ENCODE peak calls at places on chromosomes 13 and 19, in five cellular contexts. I, H, X, K and V are unnamed samples.

GRCh38 chr19:9910625-9911024 is 25.7 kb downstream of the OLFM2 start:
- DNase-seq in I (no peak), H (no peak), X (no peak), K (no peak), V (no peak)

GRCh38 chr13:113041293-113041690 is 64.3 kb upstream of the F7 start:
- DNase-seq in I (no peak), H (no peak), X (no peak), K (no peak), V (no peak)

GRCh38 chr19:768424-768823 is 17.5 kb downstream of the MISP start:
- DNase-seq in I (peak), H (peak), X (no peak), K (no peak), V (peak)

GRCh38 chr19:12983561-12984142 is 11.6 kb upstream of the NFIX start:
- DNase-seq in I (no peak), H (peak), X (no peak), K (peak), V (no peak)

GRCh38 chr19:49981603-49982593 is 20.9 kb upstream of the SIGLEC11 start:
- DNase-seq in I (no peak), H (no peak), X (no peak), K (no peak), V (no peak)

GRCh38 chr19:8638078-8638619 is 7.7 kb downstream of the NFILZ start:
- DNase-seq in I (no peak), H (no peak), X (no peak), K (peak), V (no peak)

GRCh38 chr13:95626768-95627167 is 17.7 kb downstream of the DZIP1 start:
- DNase-seq in I (no peak), H (no peak), X (no peak), K (no peak), V (no peak)

GRCh38 chr13:111211789-111212516 is 96.8 kb downstream of the ARHGEF7 start:
- DNase-seq in I (no peak), H (no peak), X (no peak), K (no peak), V (no peak)

GRCh38 chr13:94617389-94618000 is 15.8 kb downstream of the GPR180 start:
- DNase-seq in I (no peak), H (no peak), X (no peak), K (peak), V (no peak)

GRCh38 chr13:79997244-79997643 is 343.7 kb downstream of the SPRY2 start:
- DNase-seq in I (no peak), H (no peak), X (no peak), K (no peak), V (no peak)

GRCh38 chr13:73984949-73985691 is 149.1 kb downstream of the KLF12 start:
- DNase-seq in I (no peak), H (no peak), X (no peak), K (no peak), V (no peak)

GRCh38 chr13:43864921-43865320 is 14.6 kb downstream of the CCDC122 start:
- DNase-seq in I (no peak), H (no peak), X (no peak), K (no peak), V (no peak)

GRCh38 chr19:18488838-18489626 is 32.8 kb downstream of the ELL start:
- DNase-seq in I (no peak), H (no peak), X (no peak), K (no peak), V (no peak)

GRCh38 chr13:45333973-45334922 is 6.7 kb downstream of the TPT1 start:
- DNase-seq in I (no peak), H (no peak), X (no peak), K (peak), V (no peak)

GRCh38 chr13:76717092-76717491 is 169.1 kb downstream of the KCTD12 start:
- DNase-seq in I (no peak), H (no peak), X (no peak), K (no peak), V (no peak)

GRCh38 chr13:29922281-29922821 is 71.9 kb upstream of the UBL3 start:
- DNase-seq in I (no peak), H (no peak), X (no peak), K (peak), V (no peak)

GRCh38 chr13:38804536-38804935 is 117.7 kb downstream of the FREM2 start:
- DNase-seq in I (no peak), H (no peak), X (no peak), K (no peak), V (peak)

GRCh38 chr13:98821372-98822237 is 69.1 kb upstream of the SLC15A1 start:
- DNase-seq in I (no peak), H (no peak), X (no peak), K (no peak), V (no peak)

GRCh38 chr19:8017808-8018207 is 12.4 kb upstream of the ELAVL1 start:
- DNase-seq in I (no peak), H (no peak), X (no peak), K (peak), V (no peak)

GRCh38 chr13:34462843-34463242 is 479.2 kb upstream of the NBEA start:
- DNase-seq in I (no peak), H (no peak), X (no peak), K (no peak), V (peak)

GRCh38 chr13:45049478-45049877 is 60.1 kb downstream of the GPALPP1 start:
- DNase-seq in I (no peak), H (no peak), X (no peak), K (no peak), V (no peak)

GRCh38 chr13:98823442-98823841 is 71.0 kb upstream of the SLC15A1 start:
- DNase-seq in I (no peak), H (no peak), X (no peak), K (no peak), V (no peak)

GRCh38 chr19:44608391-44608821 is 5.0 kb upstream of the IGSF23 start:
- DNase-seq in I (peak), H (no peak), X (no peak), K (no peak), V (no peak)

GRCh38 chr13:99894835-99895427 is 76.6 kb downstream of the ZIC5 start:
- DNase-seq in I (no peak), H (no peak), X (no peak), K (no peak), V (no peak)

GRCh38 chr19:15098505-15098904 is 8.7 kb upstream of the SYDE1 start:
- DNase-seq in I (no peak), H (no peak), X (no peak), K (no peak), V (no peak)

GRCh38 chr13:86882835-86883234 is 788.3 kb upstream of the SLITRK5 start:
- DNase-seq in I (no peak), H (no peak), X (no peak), K (peak), V (no peak)

GRCh38 chr13:113657851-113658741 is at the start of gene ATP4B:
- DNase-seq in I (no peak), H (no peak), X (no peak), K (no peak), V (no peak)

GRCh38 chr13:32988588-32989256 is 27.5 kb upstream of the KL start:
- DNase-seq in I (no peak), H (no peak), X (no peak), K (no peak), V (no peak)

GRCh38 chr13:32987462-32987861 is 28.8 kb upstream of the KL start:
- DNase-seq in I (no peak), H (no peak), X (no peak), K (no peak), V (no peak)

GRCh38 chr13:32986552-32986951 is 29.7 kb upstream of the KL start:
- DNase-seq in I (no peak), H (no peak), X (no peak), K (no peak), V (no peak)

GRCh38 chr13:32983058-32983457 is 33.2 kb upstream of the KL start:
- DNase-seq in I (no peak), H (no peak), X (no peak), K (no peak), V (no peak)

DNA sequence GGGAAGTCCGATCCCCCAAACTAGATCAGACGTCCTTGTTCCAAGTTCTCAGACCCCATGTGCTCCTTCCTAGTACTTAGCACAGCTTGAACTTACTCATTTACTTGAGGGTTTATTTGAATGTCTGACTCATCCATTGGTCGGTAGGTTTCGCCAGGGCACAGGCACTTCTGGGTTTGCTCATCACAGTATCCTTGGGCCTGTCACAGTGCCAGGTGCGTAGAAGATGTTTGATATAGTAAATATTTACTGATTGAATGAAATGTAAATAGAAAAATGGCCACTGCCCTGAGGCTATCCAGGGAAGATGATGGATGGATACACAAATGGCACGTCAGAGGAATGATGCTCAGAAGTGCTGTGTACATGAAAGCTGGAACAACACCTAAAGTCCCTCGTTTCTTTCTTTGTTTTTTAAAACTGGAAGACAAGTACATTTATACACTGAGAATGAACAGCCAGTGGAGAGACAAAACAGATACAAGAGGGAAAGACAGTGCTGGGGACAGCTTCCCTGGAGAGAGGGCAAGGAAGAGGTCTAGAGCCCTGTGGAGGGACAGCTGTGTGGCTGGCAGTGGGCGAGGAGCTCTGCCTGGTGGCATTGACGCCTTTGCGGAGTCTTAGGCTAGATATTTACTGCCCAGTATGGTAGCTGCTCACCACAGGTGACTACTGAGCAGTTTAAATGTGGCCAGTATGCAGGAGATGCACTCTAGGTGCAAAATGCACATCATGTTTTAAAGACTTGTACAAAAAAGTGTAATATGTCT is 31.2 kb upstream of the KL start:
- DNase-seq in I (no peak), H (peak), X (no peak), K (no peak), V (no peak)
- H3K4me3 ChIP-seq in I (no peak), H (no peak), X (no peak), K (no peak), V (no peak)

DNA sequence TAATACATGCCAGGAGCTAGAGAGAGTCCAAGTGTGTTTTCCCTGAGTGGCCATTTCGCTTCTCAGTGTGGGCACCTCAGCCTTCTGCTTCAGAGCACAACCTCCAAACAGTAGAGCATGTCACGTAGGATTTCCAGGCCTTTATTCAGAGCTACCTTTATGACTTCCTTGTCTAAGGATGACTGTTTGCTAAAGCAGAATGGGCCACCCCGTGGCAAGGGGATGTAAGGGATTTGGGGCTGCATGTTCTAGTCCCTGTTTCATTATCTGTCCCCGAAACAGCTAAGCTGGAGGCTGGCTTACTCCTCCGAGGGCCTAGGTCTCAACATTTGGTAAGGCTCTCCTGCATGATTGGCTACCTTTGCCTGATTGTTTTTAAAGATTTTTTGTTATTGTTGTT is 6.0 kb downstream of the RNASEH2B start:
- DNase-seq in I (no peak), H (no peak), X (no peak), K (peak), V (no peak)
- TF ChIP-seq CTCF in I (no peak), H (no peak), X (no peak), K (peak), V (no peak)

DNA sequence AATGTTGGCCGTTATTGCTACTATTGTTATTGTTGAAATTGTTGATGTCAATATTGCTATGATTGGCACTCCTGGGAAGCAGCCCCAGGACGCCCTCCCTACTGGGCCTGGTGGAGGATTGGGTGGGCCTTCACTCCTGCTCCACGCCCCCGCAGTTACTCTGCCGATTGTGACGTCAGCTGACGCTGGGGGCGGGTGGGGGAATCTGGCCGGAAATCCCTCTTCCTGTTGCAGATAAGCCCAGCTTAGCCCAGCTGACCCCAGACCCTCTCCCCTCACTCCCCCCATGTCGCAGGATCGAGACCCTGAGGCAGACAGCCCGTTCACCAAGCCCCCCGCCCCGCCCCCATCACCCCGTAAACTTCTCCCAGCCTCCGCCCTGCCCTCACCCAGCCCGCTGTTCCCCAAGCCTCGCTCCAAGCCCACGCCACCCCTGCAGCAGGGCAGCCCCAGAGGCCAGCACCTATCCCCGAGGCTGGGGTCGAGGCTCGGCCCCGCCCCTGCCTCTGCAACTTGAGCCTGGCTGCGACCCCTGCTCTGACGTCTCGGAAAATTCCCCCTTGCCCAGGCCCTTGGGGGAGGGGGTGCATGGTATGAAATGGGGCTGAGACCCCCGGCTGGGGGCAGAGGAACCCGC is at the start of gene ETV2:
- DNase-seq in I (no peak), H (no peak), X (no peak), K (peak), V (no peak)
- H3K4me3 ChIP-seq in I (no peak), H (no peak), X (no peak), K (no peak), V (no peak)

GRCh38 chr19:55340784-55341147 is 1.1 kb downstream of the KMT5C start:
- DNase-seq in I (no peak), H (no peak), X (no peak), K (peak), V (no peak)
- TF ChIP-seq CTCF in I (peak), H (peak), X (no peak), K (peak), V (peak)

DNA sequence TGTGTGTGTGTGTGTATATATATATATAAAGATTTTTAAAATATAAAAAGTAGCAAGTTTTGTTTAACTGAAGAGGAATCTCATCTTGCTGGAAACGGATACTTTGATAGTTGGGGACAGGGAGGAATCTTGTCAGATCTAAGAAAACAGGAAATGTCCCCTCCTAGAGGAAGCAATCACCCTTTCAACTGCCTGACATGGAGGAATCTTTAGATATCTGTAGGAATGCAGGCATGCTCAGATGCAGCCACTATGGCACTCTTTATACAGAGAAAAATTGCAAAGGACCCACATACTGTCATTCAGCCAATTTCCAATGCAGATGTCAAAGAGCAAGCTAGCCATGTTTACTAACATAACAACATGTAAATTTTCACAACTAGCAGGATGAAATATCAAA is 38.8 kb downstream of the ZNF611 start:
- DNase-seq in I (no peak), H (no peak), X (no peak), K (no peak), V (no peak)
- H3K4me3 ChIP-seq in I (no peak), H (no peak), X (no peak), K (no peak), V (no peak)

DNA sequence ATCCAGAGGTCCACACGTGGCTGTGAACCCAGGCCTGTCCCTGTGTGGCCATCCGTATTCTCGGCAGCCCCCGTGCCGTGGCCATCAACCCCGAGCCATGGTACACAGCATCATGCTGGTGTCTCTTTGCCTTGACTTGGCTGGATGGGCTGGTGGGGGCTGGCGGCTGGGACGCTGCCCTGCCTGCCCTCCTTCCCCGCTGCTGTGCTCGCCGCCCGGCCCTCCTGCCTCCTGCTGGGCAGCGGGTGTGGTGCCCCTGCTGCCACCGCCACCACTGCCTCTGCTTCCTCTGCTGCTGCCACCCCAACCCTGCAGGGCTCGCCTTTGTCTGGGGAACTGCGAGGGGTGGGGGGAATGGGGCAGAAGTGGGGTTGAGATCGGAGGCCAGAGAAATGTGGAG is 19.7 kb upstream of the EHD2 start:
- DNase-seq in I (no peak), H (no peak), X (no peak), K (no peak), V (no peak)
- TF ChIP-seq CTCF in I (no peak), H (no peak), X (no peak), K (no peak), V (peak)

GRCh38 chr19:46946090-46946489 is 73.5 kb upstream of the NPAS1 start:
- DNase-seq in I (no peak), H (no peak), X (no peak), K (no peak), V (no peak)

GRCh38 chr19:46946611-46947238 is 72.9 kb upstream of the NPAS1 start:
- DNase-seq in I (no peak), H (no peak), X (no peak), K (no peak), V (no peak)

GRCh38 chr19:46944123-46944718 is 75.4 kb upstream of the NPAS1 start:
- DNase-seq in I (no peak), H (no peak), X (no peak), K (no peak), V (no peak)

GRCh38 chr19:46945668-46946067 is 74.0 kb upstream of the NPAS1 start:
- DNase-seq in I (no peak), H (no peak), X (no peak), K (no peak), V (no peak)

GRCh38 chr19:46944918-46945628 is 74.6 kb upstream of the NPAS1 start:
- DNase-seq in I (no peak), H (no peak), X (peak), K (no peak), V (no peak)
- H3K4me3 ChIP-seq in I (peak), H (no peak), X (peak), K (no peak), V (peak)